ENCODE peak calls at places on chromosomes 16 and 17, in four cellular contexts. M is kidney epithelial cell, S is right atrium auricular region, Y is A549. Z is an unnamed sample.

GRCh38 chr17:29972277-29972676 is 30.8 kb downstream of the EFCAB5 start:
- DNase-seq in Y (no peak), S (no peak), M (no peak), Z (no peak)

GRCh38 chr16:23187341-23187740 is 4.8 kb downstream of the SCNN1G start:
- DNase-seq in Y (no peak), S (no peak), M (no peak), Z (no peak)

GRCh38 chr17:52495646-52496045 is 337.1 kb upstream of the CA10 start:
- DNase-seq in Y (no peak), S (no peak), M (no peak), Z (peak)

GRCh38 chr17:77399319-77399959 is 258.7 kb downstream of the SEC14L1 start:
- DNase-seq in S (no peak), Y (no peak), M (no peak), Z (no peak)

GRCh38 chr17:61504697-61505096 is 52.5 kb downstream of the TBX4 start:
- DNase-seq in Y (peak), S (no peak), M (peak), Z (no peak)

GRCh38 chr17:36722121-36722902 is 120.9 kb downstream of the MRM1 start:
- DNase-seq in Y (no peak), M (no peak), S (no peak), Z (peak)

GRCh38 chr16:17328971-17329370 is 141.8 kb downstream of the XYLT1 start:
- DNase-seq in S (peak), M (no peak), Y (no peak), Z (no peak)

GRCh38 chr17:32518856-32519768 is 32.3 kb downstream of the CDK5R1 start:
- DNase-seq in S (no peak), M (no peak), Y (no peak), Z (peak)

GRCh38 chr16:31187808-31188189 is 7.9 kb downstream of the FUS start:
- DNase-seq in Y (no peak), S (no peak), M (no peak), Z (no peak)

GRCh38 chr16:23466162-23466885 is 13.3 kb upstream of the COG7 start:
- DNase-seq in M (peak), Y (peak), S (no peak), Z (no peak)

GRCh38 chr16:68756250-68757051 is 19.4 kb downstream of the CDH1 start:
- DNase-seq in M (peak), S (no peak), Y (peak), Z (peak)

GRCh38 chr17:42281571-42282096 is 5.4 kb upstream of the STAT5B start:
- DNase-seq in S (peak), M (no peak), Y (no peak), Z (no peak)

GRCh38 chr17:42519546-42520444 is 16.2 kb upstream of the NAGLU start:
- DNase-seq in S (peak), Y (peak), M (peak), Z (no peak)

GRCh38 chr17:80773243-80773991 is 218.2 kb upstream of the CHMP6 start:
- DNase-seq in M (no peak), S (no peak), Y (no peak), Z (peak)

GRCh38 chr17:17809527-17810373 is 27.0 kb downstream of the SREBF1 start:
- DNase-seq in S (no peak), Y (peak), M (no peak), Z (peak)
- H3K4me3 ChIP-seq in S (peak), Y (no peak), M (no peak), Z (no peak)

GRCh38 chr16:50373780-50374179 is 5.0 kb upstream of the BRD7 start:
- DNase-seq in M (no peak), Y (no peak), S (no peak), Z (no peak)

GRCh38 chr16:50373345-50373701 is 4.5 kb upstream of the BRD7 start:
- DNase-seq in Y (no peak), S (no peak), M (no peak), Z (no peak)

GRCh38 chr16:50372611-50373344 is 4.0 kb upstream of the BRD7 start:
- DNase-seq in Y (peak), S (no peak), M (no peak), Z (no peak)

GRCh38 chr16:50371036-50371716 is 2.4 kb upstream of the BRD7 start:
- DNase-seq in Y (no peak), M (no peak), S (no peak), Z (no peak)

DNA sequence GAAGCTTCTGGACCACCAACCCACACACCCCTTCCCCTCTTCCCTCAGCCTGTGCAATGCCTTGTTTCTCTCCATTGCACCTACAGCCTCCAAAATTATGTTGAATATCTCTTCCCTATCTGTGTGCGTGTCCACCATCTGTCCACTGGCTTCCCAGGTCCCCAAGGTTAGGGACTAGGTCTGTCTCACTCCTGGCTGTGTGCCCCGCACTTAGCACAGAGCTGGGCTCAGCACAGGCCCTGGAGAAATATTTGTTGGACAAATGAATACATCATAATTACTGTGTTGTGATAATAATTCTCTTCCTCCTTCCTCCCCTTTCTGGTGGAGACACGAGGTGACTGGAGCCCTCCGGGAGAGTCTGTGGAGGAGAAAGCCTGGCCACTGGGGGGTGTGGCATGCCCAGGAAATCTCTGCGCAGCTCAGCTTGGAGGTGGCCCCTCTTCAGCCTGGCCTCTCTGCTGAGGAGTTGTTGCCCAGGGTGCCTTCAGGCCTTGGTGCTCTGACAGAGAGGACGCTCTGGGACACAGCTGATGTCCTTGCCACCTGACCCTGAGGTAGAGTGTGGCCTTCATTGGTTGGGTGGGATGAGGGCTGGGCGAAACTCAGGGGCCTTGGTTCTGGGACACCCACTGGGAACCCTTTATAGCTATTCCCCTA is 3.3 kb upstream of the BRD7 start:
- DNase-seq in Y (no peak), M (no peak), S (no peak), Z (no peak)
- TF ChIP-seq CTCF in Y (no peak), M (peak), S (peak), Z (no peak)

DNA sequence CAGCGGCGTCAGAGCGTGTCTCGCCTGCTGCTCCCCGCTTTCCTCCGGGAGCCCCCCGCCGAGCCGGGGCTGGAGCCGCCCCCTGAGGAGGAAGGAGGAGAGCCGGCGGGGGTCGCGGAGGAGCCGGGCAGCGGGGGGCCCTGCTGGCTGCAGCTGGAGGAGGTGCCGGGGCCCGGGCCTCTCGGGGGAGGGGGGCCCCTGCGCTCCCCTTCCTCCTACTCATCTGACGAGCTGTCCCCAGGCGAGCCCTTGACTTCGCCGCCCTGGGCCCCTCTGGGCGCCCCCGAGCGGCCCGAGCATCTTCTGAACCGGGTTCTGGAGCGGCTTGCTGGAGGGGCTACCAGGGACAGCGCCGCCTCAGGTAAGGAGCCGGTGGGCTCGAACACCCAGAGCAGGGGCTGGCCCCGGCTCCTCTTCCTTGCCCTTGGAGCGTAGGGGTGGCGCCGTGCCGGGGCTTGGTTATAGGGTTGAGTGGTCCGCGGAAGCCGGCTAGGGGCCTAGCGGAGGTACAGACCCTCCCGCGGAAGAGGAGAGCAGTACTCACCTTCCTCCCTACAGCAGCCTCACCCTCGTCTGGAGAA is 841 bp downstream of the RAPGEFL1 start:
- DNase-seq in M (no peak), Y (no peak), S (no peak), Z (no peak)
- H3K4me3 ChIP-seq in M (peak), Y (no peak), S (peak), Z (peak)

DNA sequence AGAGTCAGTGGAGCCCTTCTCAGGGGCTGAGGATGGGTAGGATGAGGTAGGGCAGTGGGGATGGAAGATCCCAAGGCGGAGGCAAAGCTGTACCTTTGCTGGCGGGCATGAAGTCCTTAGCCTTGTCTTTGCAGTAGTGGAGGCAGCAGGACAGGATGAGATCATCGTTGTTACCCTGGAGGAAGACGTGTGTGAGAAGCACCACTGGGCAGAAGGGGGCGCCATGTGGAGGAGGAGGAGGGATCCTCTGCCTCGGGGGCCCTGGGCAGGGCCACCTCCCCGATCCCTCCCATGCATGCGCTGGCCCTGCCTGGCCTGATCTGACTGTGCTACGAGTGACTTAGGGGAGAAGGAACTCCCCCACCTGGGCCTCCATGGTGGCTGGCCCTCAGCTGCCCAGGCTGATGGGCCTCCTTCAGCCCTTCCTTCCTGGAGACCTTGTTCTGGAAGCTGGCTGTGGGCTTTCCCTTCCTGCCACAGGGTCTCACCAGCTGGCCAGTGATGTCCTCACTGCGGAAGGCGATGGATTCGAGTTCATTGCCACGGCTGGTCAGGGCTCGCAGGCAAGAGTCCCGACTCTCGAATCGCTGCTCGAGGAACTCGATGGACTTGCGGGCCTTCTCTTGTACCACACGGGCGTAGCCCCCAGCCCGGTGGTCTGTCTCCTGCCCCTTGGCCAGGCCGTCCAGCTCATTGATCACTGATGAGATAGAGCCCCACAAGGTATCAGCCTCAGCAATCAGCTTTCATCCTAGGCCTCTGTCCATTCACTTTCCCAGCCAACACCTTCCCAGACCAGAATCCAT is 10.3 kb downstream of the HIC1 start:
- DNase-seq in Y (peak), S (no peak), M (no peak), Z (no peak)
- TF ChIP-seq CTCF in Y (peak), S (peak), M (peak), Z (no peak)

GRCh38 chr16:1913327-1914083 is 4.7 kb downstream of the HS3ST6 start:
- DNase-seq in Y (no peak), S (no peak), M (no peak), Z (peak)
- H3K4me3 ChIP-seq in Y (no peak), S (no peak), M (no peak), Z (no peak)

Z was measured in left lung.